ENCODE peak calls at places on chromosomes 12 and 14, in six cellular contexts. S is A549, J is fibroblast of lung, I is pancreas, X is Caco-2, P is PC-3. N is an unnamed sample.

GRCh38 chr14:45065540-45065939 is 18.4 kb upstream of the PRPF39 start:
- DNase-seq in S (no peak), J (no peak), I (no peak), X (no peak), P (no peak), N (no peak)

GRCh38 chr12:111846016-111846415 is 4.0 kb downstream of the MAPKAPK5 start:
- DNase-seq in S (no peak), J (no peak), I (no peak), X (no peak), P (no peak), N (no peak)

GRCh38 chr12:125069616-125070015 is 4.4 kb downstream of the AACS start:
- DNase-seq in S (no peak), J (no peak), I (no peak), X (no peak), P (no peak), N (no peak)

GRCh38 chr12:78963439-78964222 is 99.1 kb downstream of the SYT1 start:
- DNase-seq in S (no peak), J (peak), I (no peak), X (no peak), P (peak), N (no peak)

GRCh38 chr14:100127853-100128455 is 31.5 kb downstream of the DEGS2 start:
- DNase-seq in S (no peak), J (no peak), I (no peak), X (no peak), P (no peak), N (no peak)

GRCh38 chr12:88951177-88951576 is 370.9 kb upstream of the KITLG start:
- DNase-seq in S (no peak), J (no peak), I (no peak), X (no peak), P (no peak), N (no peak)

GRCh38 chr14:74599201-74599809 is 12.7 kb downstream of the LTBP2 start:
- DNase-seq in S (no peak), J (peak), I (no peak), X (no peak), P (no peak), N (no peak)

GRCh38 chr12:108349245-108349644 is 10.1 kb upstream of the CMKLR1 start:
- DNase-seq in S (no peak), J (no peak), I (no peak), X (no peak), P (no peak), N (no peak)

GRCh38 chr12:112266473-112266872 is 115.8 kb downstream of the HECTD4 start:
- DNase-seq in S (no peak), J (no peak), I (no peak), X (no peak), P (no peak), N (no peak)

GRCh38 chr12:111413442-111414086 is 7.8 kb downstream of the SH2B3 start:
- DNase-seq in S (no peak), J (peak), I (no peak), X (no peak), P (peak), N (no peak)

GRCh38 chr14:56099081-56099797 is 19.0 kb upstream of the PELI2 start:
- DNase-seq in S (no peak), J (no peak), I (no peak), X (peak), P (no peak), N (no peak)

GRCh38 chr14:103818870-103819269 is 28.5 kb downstream of the PPP1R13B start:
- DNase-seq in S (no peak), J (no peak), I (no peak), X (no peak), P (no peak), N (no peak)

GRCh38 chr14:78902010-78902623 is 731.9 kb downstream of the NRXN3 start:
- DNase-seq in S (peak), J (peak), I (peak), X (peak), P (peak), N (peak)

GRCh38 chr12:104655059-104655609 is 198.4 kb downstream of the CHST11 start:
- DNase-seq in S (no peak), J (no peak), I (no peak), X (no peak), P (no peak), N (no peak)

GRCh38 chr14:58907803-58908202 is 270.0 kb downstream of the DACT1 start:
- DNase-seq in S (no peak), J (no peak), I (no peak), X (no peak), P (no peak), N (no peak)

GRCh38 chr12:91774471-91774921 is 371.1 kb downstream of the BTG1 start:
- DNase-seq in S (peak), J (peak), I (peak), X (no peak), P (peak), N (no peak)

GRCh38 chr14:95200404-95200803 is 43.1 kb upstream of the DICER1 start:
- DNase-seq in S (no peak), J (no peak), I (peak), X (no peak), P (no peak), N (no peak)

DNA sequence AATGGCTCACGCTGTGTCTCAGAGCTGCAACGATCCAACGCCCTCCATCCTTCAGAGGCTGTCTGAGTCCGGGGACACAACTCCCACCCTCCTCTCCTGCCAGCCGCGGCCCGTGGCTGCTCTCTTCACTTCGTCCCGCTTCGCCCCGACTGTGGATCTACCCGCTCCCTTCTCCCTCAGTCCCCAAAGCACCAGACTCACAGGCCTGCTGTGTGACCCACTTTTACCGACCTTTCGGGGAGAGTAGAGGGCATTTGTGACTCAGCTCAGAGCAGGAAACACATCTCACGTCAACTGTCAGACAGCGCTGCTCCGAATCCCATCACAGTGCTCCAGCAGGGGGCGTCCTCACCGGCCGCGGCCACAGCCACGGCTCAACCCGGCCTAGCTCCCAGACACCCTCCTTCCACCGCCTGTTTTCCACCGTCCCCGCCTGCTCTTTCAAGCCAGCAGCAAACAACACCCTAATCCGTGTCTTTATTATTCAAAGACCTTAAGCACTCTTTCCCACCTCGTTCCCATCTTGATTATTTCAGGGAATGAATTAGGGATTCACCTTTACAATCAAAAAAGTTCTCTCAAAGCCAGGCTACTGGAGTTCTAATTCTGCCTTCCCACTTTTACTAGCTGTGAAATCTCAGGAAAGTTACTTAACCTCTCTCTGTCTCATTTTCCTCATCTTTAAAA is 5.0 kb upstream of the AQP2 start:
- DNase-seq in S (peak), J (peak), I (peak), X (no peak), P (peak), N (no peak)
- H3K4me3 ChIP-seq in S (no peak), J (no peak), I (peak), X (no peak), P (no peak), N (no peak)

DNA sequence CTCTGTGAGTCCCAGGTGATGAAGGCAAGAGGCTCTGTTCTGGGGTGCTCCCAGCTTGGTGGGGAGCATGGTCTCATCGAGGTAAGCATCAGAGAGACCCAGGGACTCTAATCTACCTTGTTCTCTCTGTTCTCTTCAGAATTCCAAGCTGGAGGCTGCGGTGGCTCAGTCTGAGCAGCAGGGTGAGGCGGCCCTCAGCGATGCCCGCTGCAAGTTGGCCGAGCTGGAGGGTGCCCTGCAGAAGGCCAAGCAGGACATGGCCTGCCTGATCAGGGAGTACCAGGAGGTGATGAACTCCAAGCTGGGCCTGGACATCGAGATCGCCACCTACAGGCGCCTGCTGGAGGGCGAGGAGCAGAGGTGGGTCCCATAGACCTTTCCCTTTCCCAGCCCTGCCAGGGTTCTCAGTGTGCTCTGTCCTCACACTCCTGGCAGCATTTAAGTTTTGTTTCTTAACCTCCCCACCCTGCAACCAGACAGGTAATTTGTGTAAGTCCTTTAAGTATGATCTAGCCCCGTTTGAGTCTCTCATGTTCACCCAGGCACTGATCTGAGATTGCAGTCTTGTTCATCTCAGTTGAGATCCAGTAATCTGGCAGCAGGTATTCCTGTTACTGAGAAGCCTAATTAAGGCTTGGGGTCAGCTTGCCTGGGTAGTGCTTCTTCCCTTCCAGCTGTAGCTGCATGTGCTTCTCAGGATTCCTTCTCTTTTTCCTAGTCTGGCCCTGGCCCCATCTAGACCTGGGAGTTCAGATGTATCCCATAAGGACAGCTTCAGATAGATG is 14.8 kb upstream of the KRT81 start:
- DNase-seq in S (peak), J (no peak), I (no peak), X (no peak), P (no peak), N (no peak)
- TF ChIP-seq CTCF in S (peak), J (peak), I (peak), X (peak), P (peak), N (peak)

GRCh38 chr12:3492868-3493224 is 1.8 kb downstream of the PRMT8 start:
- DNase-seq in S (no peak), J (no peak), I (no peak), X (no peak), P (no peak), N (no peak)

GRCh38 chr12:3489057-3489456 is 1.9 kb upstream of the PRMT8 start:
- DNase-seq in S (no peak), J (peak), I (no peak), X (peak), P (no peak), N (no peak)

GRCh38 chr12:3491938-3492867 is 1.2 kb downstream of the PRMT8 start:
- DNase-seq in S (peak), J (peak), I (peak), X (peak), P (peak), N (no peak)

GRCh38 chr12:3493225-3494049 is 2.4 kb downstream of the PRMT8 start:
- DNase-seq in S (no peak), J (no peak), I (no peak), X (no peak), P (no peak), N (no peak)

DNA sequence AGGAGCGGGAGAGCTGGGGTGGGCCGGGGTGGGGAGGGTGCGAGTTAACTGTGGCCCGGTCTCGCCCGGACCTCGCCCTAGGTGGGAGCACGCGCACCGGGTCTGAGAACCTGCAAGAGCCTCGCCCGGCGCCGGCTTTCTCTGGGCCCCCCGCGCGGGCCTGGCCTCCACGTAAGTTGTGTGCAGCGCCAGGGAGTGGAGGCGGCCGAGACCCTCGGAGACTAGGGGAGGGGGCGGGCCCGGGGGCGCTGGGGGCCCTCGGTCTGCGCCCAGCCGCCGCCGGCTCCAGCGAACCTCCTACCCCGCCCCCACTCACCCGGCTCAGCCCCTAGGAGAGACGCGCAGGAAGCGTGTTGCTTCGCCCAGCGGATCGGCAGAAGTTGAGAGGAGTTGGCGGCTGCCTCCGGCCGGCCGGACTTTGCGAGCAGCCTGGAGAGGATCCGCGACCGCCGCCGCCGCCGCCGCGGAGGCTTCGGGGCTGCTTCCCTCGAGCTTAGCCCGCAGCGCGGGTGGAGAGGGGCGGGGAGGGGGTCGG is at the start of gene PRMT8:
- DNase-seq in S (no peak), J (peak), I (no peak), X (no peak), P (no peak), N (no peak)
- H3K4me3 ChIP-seq in S (no peak), J (no peak), I (peak), X (no peak), P (no peak), N (no peak)

DNA sequence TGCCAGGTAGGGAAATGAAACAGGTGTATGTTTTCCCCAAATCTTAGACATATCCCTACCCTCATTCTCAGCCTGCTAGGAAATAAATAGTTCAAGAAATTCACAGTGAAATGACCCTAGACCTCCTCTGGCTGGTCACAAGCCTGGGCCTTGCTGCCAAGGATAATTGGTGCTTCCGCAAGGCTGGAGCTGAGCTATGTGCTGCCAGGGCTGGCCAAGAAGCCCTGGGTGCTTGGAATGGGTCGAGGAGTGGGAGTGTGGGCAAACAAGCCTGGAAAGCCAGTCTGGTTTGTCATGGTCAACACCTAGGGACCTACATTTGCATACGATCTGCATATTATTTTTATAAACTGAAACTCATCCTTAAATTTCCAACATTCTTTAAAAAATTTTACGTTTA is 31.3 kb upstream of the SLC10A1 start:
- DNase-seq in S (no peak), J (no peak), I (no peak), X (no peak), P (no peak), N (no peak)
- TF ChIP-seq CTCF in S (no peak), J (no peak), I (no peak), X (no peak), P (no peak), N (no peak)

GRCh38 chr12:2051700-2052625 is 824 bp upstream of the CACNA1C start:
- DNase-seq in S (no peak), J (no peak), I (no peak), X (no peak), P (no peak), N (no peak)
- H3K4me3 ChIP-seq in S (peak), J (peak), I (peak), X (peak), P (no peak), N (peak)

DNA sequence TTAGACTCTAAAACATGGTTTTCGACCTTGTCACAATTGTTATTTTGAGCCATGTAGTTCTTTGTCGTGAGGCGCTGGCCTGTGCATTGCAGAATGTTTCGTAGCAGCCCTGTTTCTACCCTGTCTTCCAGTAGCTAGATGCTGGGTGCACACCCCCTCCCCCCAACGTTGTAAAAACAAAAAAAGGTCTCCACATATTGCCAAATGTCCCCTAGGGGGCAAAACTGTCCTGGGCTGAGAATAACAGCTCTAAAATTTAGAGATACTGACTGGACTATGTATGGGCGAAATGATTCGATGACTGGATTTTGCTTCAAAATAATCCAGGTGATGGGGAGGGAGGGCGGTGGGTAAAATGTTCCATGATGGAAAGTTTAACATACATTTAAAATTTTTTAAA is 126.1 kb upstream of the FUT8 start:
- DNase-seq in S (peak), J (peak), I (no peak), X (peak), P (peak), N (no peak)
- TF ChIP-seq CTCF in S (peak), J (peak), I (no peak), X (peak), P (peak), N (no peak)

N was measured in LNCaP clone FGC.